ENCODE peak calls at places on chromosomes 12 and 14, in four cellular contexts. One of them, this sample, is unnamed.

GRCh38 chr14:79040742-79041249 is 870.6 kb downstream of the NRXN3 start:
- DNase-seq in K562: no peak
- DNase-seq in H1: no peak
- DNase-seq in GM12878: no peak
- DNase-seq in this sample: no peak

GRCh38 chr14:94049625-94050023 is 23.5 kb downstream of the OTUB2 start:
- DNase-seq in K562: no peak
- DNase-seq in GM12878: no peak
- DNase-seq in H1: no peak
- DNase-seq in this sample: no peak

GRCh38 chr12:106113042-106113441 is 25.7 kb downstream of the NUAK1 start:
- DNase-seq in K562: no peak
- DNase-seq in GM12878: peak
- DNase-seq in H1: no peak
- DNase-seq in this sample: no peak

GRCh38 chr12:47800582-47800981 is 19.1 kb downstream of the HDAC7 start:
- DNase-seq in GM12878: no peak
- DNase-seq in H1: no peak
- DNase-seq in K562: no peak
- DNase-seq in this sample: no peak

GRCh38 chr14:74134484-74134883 is 49.7 kb downstream of the LIN52 start:
- DNase-seq in H1: no peak
- DNase-seq in GM12878: no peak
- DNase-seq in K562: no peak
- DNase-seq in this sample: no peak

GRCh38 chr12:15621140-15621539 is 168.0 kb downstream of the EPS8 start:
- DNase-seq in H1: no peak
- DNase-seq in K562: no peak
- DNase-seq in GM12878: no peak
- DNase-seq in this sample: no peak

GRCh38 chr12:93979189-93979588 is 169.2 kb upstream of the PLXNC1 start:
- DNase-seq in H1: no peak
- DNase-seq in K562: no peak
- DNase-seq in GM12878: peak
- DNase-seq in this sample: no peak

GRCh38 chr12:80838024-80838658 is 99.6 kb downstream of the LIN7A start:
- DNase-seq in K562: no peak
- DNase-seq in H1: no peak
- DNase-seq in GM12878: no peak
- DNase-seq in this sample: peak

GRCh38 chr12:108980831-108981618 is 39.8 kb downstream of the SVOP start:
- DNase-seq in K562: no peak
- DNase-seq in H1: peak
- DNase-seq in GM12878: no peak
- DNase-seq in this sample: no peak

GRCh38 chr12:92971869-92972524 is 42.9 kb upstream of the EEA1 start:
- DNase-seq in H1: no peak
- DNase-seq in K562: no peak
- DNase-seq in GM12878: no peak
- DNase-seq in this sample: no peak

GRCh38 chr12:100114574-100114973 is 28.1 kb downstream of the BLTP3B start:
- DNase-seq in H1: no peak
- DNase-seq in K562: no peak
- DNase-seq in GM12878: no peak
- DNase-seq in this sample: no peak

GRCh38 chr14:22630486-22630885 is 13.7 kb downstream of the OR6J1 start:
- DNase-seq in H1: no peak
- DNase-seq in K562: no peak
- DNase-seq in GM12878: no peak
- DNase-seq in this sample: no peak

GRCh38 chr12:132111641-132112304 is 32.3 kb downstream of the DDX51 start:
- DNase-seq in H1: no peak
- DNase-seq in K562: no peak
- DNase-seq in GM12878: no peak
- DNase-seq in this sample: no peak

GRCh38 chr12:53299101-53299453 is 418 bp upstream of the MYG1 start:
- DNase-seq in GM12878: no peak
- DNase-seq in H1: no peak
- DNase-seq in K562: no peak
- DNase-seq in this sample: peak

GRCh38 chr14:23300687-23301223 is 1.9 kb downstream of the PPP1R3E start:
- DNase-seq in K562: no peak
- DNase-seq in H1: no peak
- DNase-seq in GM12878: no peak
- DNase-seq in this sample: peak

DNA sequence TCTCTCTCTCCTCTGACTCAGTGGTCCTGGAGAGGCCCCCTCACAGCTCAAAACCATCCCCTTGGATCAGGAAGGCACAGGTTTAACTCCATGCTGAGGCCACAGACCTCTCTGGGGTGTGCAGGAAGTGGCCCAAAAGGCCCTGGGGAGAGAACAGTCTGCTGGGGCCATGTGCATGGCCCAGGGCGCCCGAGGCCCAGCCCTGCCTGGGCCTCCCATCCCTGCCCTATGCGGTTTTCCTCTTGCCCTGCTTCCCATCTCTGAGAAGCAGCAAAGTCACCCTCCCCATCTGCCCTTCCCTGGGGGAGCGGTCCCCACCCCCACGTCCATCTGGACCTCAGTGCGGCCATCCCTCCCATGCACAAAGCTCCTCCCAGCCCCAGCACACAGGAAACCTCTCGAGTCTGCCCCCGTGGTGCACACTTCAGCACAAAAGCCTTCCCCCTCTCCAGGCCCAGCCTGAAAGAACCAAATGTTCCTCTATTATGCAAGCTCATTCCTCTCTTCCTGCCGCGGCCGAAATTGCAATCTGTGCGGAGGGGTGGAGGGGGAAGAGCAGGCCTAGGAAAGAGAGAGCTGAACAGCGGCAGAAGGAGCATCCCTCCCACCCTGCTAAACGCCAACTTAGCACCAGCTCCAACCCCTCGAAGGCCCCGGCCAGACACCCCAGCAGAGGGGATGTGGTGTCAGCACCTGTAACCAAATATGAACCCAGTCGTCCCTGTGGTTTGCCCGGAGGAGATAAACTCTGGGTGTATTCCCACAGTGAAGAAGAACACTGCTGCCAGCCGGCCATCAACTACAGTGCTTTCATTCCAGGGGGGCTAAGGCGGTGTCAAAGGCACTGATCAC is 108.5 kb downstream of the SCARB1 start:
- DNase-seq in H1: peak
- DNase-seq in GM12878: no peak
- DNase-seq in K562: no peak
- DNase-seq in this sample: no peak
- TF ChIP-seq BRCA1 in H1: no peak
- TF ChIP-seq BRCA1 in GM12878: no peak
- TF ChIP-seq BRCA1 in K562: no peak
- TF ChIP-seq BRCA1 in this sample: no peak

DNA sequence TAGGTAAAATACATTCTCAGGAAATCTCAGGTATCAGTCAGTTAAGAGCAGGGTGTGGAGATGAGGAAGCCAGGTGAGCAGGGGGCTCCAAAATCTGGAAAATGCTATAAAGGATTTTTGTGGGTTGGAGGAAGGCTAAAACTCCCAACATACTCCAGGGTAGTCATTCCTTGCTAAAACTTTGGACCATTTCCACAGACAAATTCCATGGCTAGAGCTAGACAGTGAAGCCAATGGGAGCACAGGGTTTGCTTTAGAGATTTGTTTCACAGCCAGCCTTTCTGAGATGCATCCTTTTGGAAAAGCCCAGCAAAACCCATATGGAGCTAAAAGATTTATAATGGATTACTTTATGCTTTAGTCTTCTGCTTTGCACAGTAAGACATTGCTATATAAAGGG is 146.4 kb downstream of the SAMD4A start:
- DNase-seq in GM12878: no peak
- DNase-seq in K562: no peak
- DNase-seq in H1: no peak
- DNase-seq in this sample: no peak
- TF ChIP-seq BRCA1 in GM12878: no peak
- TF ChIP-seq BRCA1 in K562: no peak
- TF ChIP-seq BRCA1 in H1: no peak
- TF ChIP-seq BRCA1 in this sample: no peak

DNA sequence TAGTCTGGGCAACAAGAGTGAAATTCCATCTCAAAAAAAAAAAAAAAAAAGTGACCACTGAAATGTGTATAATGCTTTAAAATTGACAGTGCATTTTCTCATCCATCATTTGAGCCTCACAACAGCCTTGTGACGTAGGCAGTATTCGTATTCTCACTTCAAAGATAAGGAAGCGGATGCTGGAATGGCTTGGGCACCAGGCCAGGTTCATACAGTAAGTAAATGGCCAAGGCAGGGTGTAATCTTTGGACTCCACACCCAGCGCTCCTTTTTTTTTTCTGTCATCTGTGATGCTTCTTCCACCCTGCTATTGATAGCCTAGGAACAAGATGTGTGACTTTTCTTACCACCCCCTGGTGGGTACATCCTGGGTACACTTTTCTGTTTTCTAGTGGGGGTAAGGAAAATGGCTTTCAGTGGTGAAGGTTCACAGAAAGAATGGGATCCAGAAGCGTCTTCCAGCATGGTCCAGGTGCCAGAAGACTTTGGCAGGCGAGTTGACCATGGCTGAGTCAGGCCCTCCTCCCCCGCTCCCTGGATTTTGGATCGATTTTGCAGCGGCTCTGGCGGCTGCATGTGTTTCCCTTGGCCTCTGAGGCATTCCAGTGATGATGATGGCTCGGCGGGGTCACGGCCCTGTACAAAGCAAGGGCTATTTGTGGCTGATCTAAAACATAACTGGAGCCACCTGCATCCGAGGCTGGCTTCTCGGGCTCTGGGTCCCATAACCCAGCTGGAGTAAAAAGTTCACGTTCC is 110.6 kb downstream of the CACNA1C start:
- DNase-seq in GM12878: no peak
- DNase-seq in H1: no peak
- DNase-seq in K562: no peak
- DNase-seq in this sample: peak
- TF ChIP-seq BRCA1 in GM12878: no peak
- TF ChIP-seq BRCA1 in H1: no peak
- TF ChIP-seq BRCA1 in K562: no peak
- TF ChIP-seq BRCA1 in this sample: no peak

GRCh38 chr14:60238955-60239354 is 10.1 kb upstream of the PPM1A start:
- DNase-seq in GM12878: no peak
- DNase-seq in H1: no peak
- DNase-seq in K562: no peak
- DNase-seq in this sample: peak

GRCh38 chr14:60232185-60232584 is 16.8 kb upstream of the PPM1A start:
- DNase-seq in K562: no peak
- DNase-seq in GM12878: no peak
- DNase-seq in H1: no peak
- DNase-seq in this sample: no peak

GRCh38 chr14:60233251-60233650 is 15.8 kb upstream of the PPM1A start:
- DNase-seq in K562: no peak
- DNase-seq in GM12878: no peak
- DNase-seq in H1: no peak
- DNase-seq in this sample: peak

GRCh38 chr14:60233891-60234290 is 15.1 kb upstream of the PPM1A start:
- DNase-seq in K562: no peak
- DNase-seq in H1: no peak
- DNase-seq in GM12878: no peak
- DNase-seq in this sample: no peak

DNA sequence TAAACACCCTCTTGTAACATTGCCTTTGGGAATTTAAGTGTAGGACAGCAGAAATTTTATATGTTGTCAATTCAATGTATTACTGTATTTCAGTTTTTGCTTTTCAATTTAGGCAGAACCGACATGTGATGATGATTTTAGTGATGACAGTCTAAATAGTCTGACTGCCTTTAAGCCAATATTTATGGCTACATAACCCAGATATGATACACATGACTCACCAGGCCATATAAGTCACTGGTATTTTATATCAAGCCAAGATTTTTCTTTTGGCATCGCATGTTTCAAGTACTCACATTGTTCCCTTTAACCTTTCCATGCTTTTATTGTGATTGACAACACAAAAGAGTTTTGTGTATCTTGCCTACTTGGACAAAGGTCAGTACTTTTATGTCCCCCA is 13.6 kb upstream of the PPM1A start:
- DNase-seq in GM12878: no peak
- DNase-seq in H1: no peak
- DNase-seq in K562: no peak
- DNase-seq in this sample: no peak
- TF ChIP-seq BRCA1 in GM12878: no peak
- TF ChIP-seq BRCA1 in H1: no peak
- TF ChIP-seq BRCA1 in K562: no peak
- TF ChIP-seq BRCA1 in this sample: no peak

GRCh38 chr14:88556581-88556980 is 1.8 kb upstream of the PTPN21 start:
- DNase-seq in K562: no peak
- DNase-seq in GM12878: no peak
- DNase-seq in H1: no peak
- DNase-seq in this sample: no peak
- TF ChIP-seq BRCA1 in K562: no peak
- TF ChIP-seq BRCA1 in GM12878: no peak
- TF ChIP-seq BRCA1 in H1: no peak
- TF ChIP-seq BRCA1 in this sample: no peak

DNA sequence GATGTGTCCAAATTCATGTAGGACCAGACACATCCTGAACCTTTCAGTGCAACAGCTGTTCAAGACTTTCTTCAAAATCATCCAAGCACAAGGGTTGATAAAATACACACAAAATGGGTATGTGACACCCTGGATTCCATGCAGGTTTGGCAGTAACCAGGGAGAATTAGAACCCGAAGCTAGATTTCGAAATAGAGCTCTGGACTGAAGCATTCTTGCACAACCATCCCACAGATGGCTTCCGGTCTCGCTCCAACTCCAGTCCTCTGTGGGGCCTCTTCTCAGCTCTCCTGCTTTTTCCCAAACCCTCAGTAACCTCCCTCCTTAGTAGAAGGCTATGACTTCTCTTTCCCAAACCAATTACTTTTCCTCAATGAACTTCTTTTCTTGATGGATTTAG is 171.3 kb downstream of the TTC7B start:
- DNase-seq in K562: no peak
- DNase-seq in H1: no peak
- DNase-seq in GM12878: no peak
- DNase-seq in this sample: peak
- TF ChIP-seq BRCA1 in K562: no peak
- TF ChIP-seq BRCA1 in H1: no peak
- TF ChIP-seq BRCA1 in GM12878: no peak
- TF ChIP-seq BRCA1 in this sample: no peak